ENCODE peak calls at places on chromosomes 2 and 18, in five cellular contexts. L is mucosa of gallbladder, W is NCI-H774, H is EH, C is HFFc6. Q is an unnamed sample.

GRCh38 chr18:23596183-23596582 is 9.9 kb upstream of the NPC1 start:
- DNase-seq in L (no peak), W (no peak), H (no peak), C (no peak), Q (no peak)

GRCh38 chr18:42028232-42028832 is 73.3 kb downstream of the PIK3C3 start:
- DNase-seq in L (no peak), W (no peak), H (peak), C (peak), Q (no peak)

GRCh38 chr2:150425121-150425559 is 62.3 kb downstream of the RND3 start:
- DNase-seq in L (no peak), W (no peak), H (peak), C (no peak), Q (no peak)

GRCh38 chr2:195782156-195782555 is 125.1 kb downstream of the SLC39A10 start:
- DNase-seq in L (no peak), W (no peak), H (peak), C (no peak), Q (no peak)

GRCh38 chr2:186617771-186618170 is 27.9 kb downstream of the ITGAV start:
- DNase-seq in L (no peak), W (no peak), H (no peak), C (no peak), Q (no peak)

GRCh38 chr2:45018033-45018432 is 8.8 kb upstream of the SIX2 start:
- DNase-seq in L (no peak), W (no peak), H (no peak), C (no peak), Q (no peak)

GRCh38 chr18:32469691-32470131 is 971 bp downstream of the GAREM1 start:
- DNase-seq in L (no peak), W (no peak), H (no peak), C (no peak), Q (no peak)

GRCh38 chr2:109207201-109207600 is 78.2 kb downstream of the SH3RF3 start:
- DNase-seq in L (no peak), W (no peak), H (no peak), C (no peak), Q (no peak)

GRCh38 chr2:43347751-43348150 is 121.3 kb upstream of the ZFP36L2 start:
- DNase-seq in L (no peak), W (no peak), H (no peak), C (no peak), Q (no peak)

GRCh38 chr2:85148190-85148589 is 15.0 kb downstream of the TCF7L1 start:
- DNase-seq in L (no peak), W (no peak), H (no peak), C (no peak), Q (no peak)

GRCh38 chr2:141331127-141331526 is 799.7 kb downstream of the LRP1B start:
- DNase-seq in L (no peak), W (no peak), H (peak), C (peak), Q (no peak)

GRCh38 chr18:77167276-77167675 is 34.7 kb upstream of the MBP start:
- DNase-seq in L (no peak), W (no peak), H (peak), C (no peak), Q (no peak)

GRCh38 chr2:46297546-46298271 is 502 bp downstream of the EPAS1 start:
- DNase-seq in L (peak), W (peak), H (peak), C (no peak), Q (peak)

GRCh38 chr2:224865016-224865415 is 148.9 kb upstream of the CCDC195 start:
- DNase-seq in L (no peak), W (no peak), H (peak), C (peak), Q (no peak)

GRCh38 chr2:117351396-117351795 is 463.1 kb upstream of the DDX18 start:
- DNase-seq in L (no peak), W (no peak), H (no peak), C (no peak), Q (no peak)

GRCh38 chr2:216362730-216363129 is 9.6 kb downstream of the MARCHF4 start:
- DNase-seq in L (no peak), W (no peak), H (peak), C (peak), Q (no peak)

GRCh38 chr2:38528008-38528442 is 74.7 kb downstream of the HNRNPLL start:
- DNase-seq in L (no peak), W (peak), H (peak), C (peak), Q (no peak)

GRCh38 chr2:158496986-158497385 is 40.2 kb downstream of the PKP4 start:
- DNase-seq in L (no peak), W (no peak), H (no peak), C (no peak), Q (no peak)

GRCh38 chr2:63837036-63837594 is 4.6 kb upstream of the UGP2 start:
- DNase-seq in L (no peak), W (no peak), H (no peak), C (no peak), Q (no peak)

GRCh38 chr2:105085525-105085924 is 47.7 kb downstream of the MRPS9 start:
- DNase-seq in L (no peak), W (no peak), H (no peak), C (no peak), Q (no peak)

GRCh38 chr2:172021955-172022354 is 22.2 kb downstream of the METAP1D start:
- DNase-seq in L (no peak), W (no peak), H (peak), C (no peak), Q (no peak)

GRCh38 chr2:156452971-156453370 is 16.8 kb downstream of the GPD2 start:
- DNase-seq in L (no peak), W (no peak), H (peak), C (no peak), Q (no peak)

GRCh38 chr2:174631009-174631981 is 33.7 kb upstream of the WIPF1 start:
- DNase-seq in L (no peak), W (no peak), H (peak), C (peak), Q (peak)

GRCh38 chr2:218783612-218784169 is 1.7 kb downstream of the CYP27A1 start:
- DNase-seq in L (no peak), W (no peak), H (no peak), C (no peak), Q (no peak)

GRCh38 chr2:219645631-219646527 is 18.4 kb downstream of the SLC4A3 start:
- DNase-seq in L (no peak), W (no peak), H (peak), C (peak), Q (no peak)

GRCh38 chr2:12717988-12718661 is 1.4 kb downstream of the TRIB2 start:
- DNase-seq in L (no peak), W (no peak), H (peak), C (no peak), Q (peak)

GRCh38 chr2:197998702-197999101 is 194.3 kb downstream of the PLCL1 start:
- DNase-seq in L (no peak), W (no peak), H (no peak), C (no peak), Q (no peak)

GRCh38 chr18:24052053-24052452 is 37.5 kb downstream of the TTC39C start:
- DNase-seq in L (no peak), W (peak), H (no peak), C (no peak), Q (no peak)